ENCODE peak calls at places on chromosome 1, in four cellular contexts. N, S, Q and H are unnamed samples.
A peak's percentile ranks its signal among the peaks of the same experiment; 100 is the strongest.

GRCh38 chr1:82220754-82221153 is 420.0 kb downstream of the ADGRL2 start:
- DNase-seq in N (no peak), S (no peak), Q (no peak), H (no peak)

GRCh38 chr1:87044840-87045239 is 130.4 kb downstream of the HS2ST1 start:
- DNase-seq in N (no peak), S (no peak), Q (no peak), H (no peak)

GRCh38 chr1:87240661-87241285 is 87.9 kb upstream of the LMO4 start:
- DNase-seq in N (no peak), S (no peak), Q (no peak), H (no peak)

GRCh38 chr1:177817969-177818872 is 151.6 kb downstream of the SEC16B start:
- DNase-seq in N (no peak), S (no peak), Q (no peak), H (no peak)

GRCh38 chr1:234659538-234659937 is 49.6 kb upstream of the IRF2BP2 start:
- DNase-seq in N (no peak), S (no peak), Q (no peak), H (peak; percentile 32)

GRCh38 chr1:40664791-40665190 is 691 bp downstream of the RIMS3 start:
- DNase-seq in N (no peak), S (no peak), Q (no peak), H (no peak)

GRCh38 chr1:157269656-157270375 is 131.6 kb upstream of the ETV3 start:
- DNase-seq in N (no peak), S (no peak), Q (no peak), H (no peak)

GRCh38 chr1:58993403-58993802 is 209.6 kb upstream of the JUN start:
- DNase-seq in N (no peak), S (no peak), Q (no peak), H (no peak)

GRCh38 chr1:221779771-221780170 is 37.9 kb upstream of the DUSP10 start:
- DNase-seq in N (no peak), S (no peak), Q (no peak), H (no peak)

GRCh38 chr1:11207898-11208611 is 18.9 kb downstream of the ANGPTL7 start:
- DNase-seq in N (no peak), S (no peak), Q (no peak), H (no peak)

GRCh38 chr1:178645826-178646200 is 79.2 kb upstream of the RALGPS2 start:
- DNase-seq in N (no peak), S (no peak), Q (no peak), H (no peak)

GRCh38 chr1:32753532-32754281 is 51.1 kb upstream of the SYNC start:
- DNase-seq in N (peak; percentile 58), S (peak; percentile 91), Q (peak; percentile 88), H (no peak)

GRCh38 chr1:234185438-234185837 is 187.8 kb upstream of the COA6 start:
- DNase-seq in N (no peak), S (no peak), Q (no peak), H (no peak)

GRCh38 chr1:117534995-117535467 is 70.8 kb upstream of the TENT5C start:
- DNase-seq in N (peak; percentile 40), S (peak; percentile 79), Q (peak; percentile 65), H (peak; percentile 29)

GRCh38 chr1:206693029-206693428 is 8.3 kb downstream of the MAPKAPK2 start:
- DNase-seq in N (no peak), S (no peak), Q (peak; percentile 61), H (no peak)

GRCh38 chr1:154812911-154813816 is 56.9 kb downstream of the KCNN3 start:
- DNase-seq in N (peak; percentile 42), S (peak; percentile 66), Q (no peak), H (no peak)

GRCh38 chr1:85200870-85201339 is at the start of gene SYDE2:
- DNase-seq in N (peak; percentile 82), S (peak; percentile 85), Q (peak; percentile 82), H (no peak)

GRCh38 chr1:172373864-172374263 is 46.6 kb upstream of the C1orf105 start:
- DNase-seq in N (no peak), S (no peak), Q (no peak), H (no peak)

GRCh38 chr1:234710381-234710780 is 100.4 kb upstream of the IRF2BP2 start:
- DNase-seq in N (no peak), S (peak; percentile 22), Q (no peak), H (no peak)

GRCh38 chr1:109873278-109874175 is 37.1 kb upstream of the CSF1 start:
- DNase-seq in N (no peak), S (no peak), Q (no peak), H (no peak)

GRCh38 chr1:39657402-39657801 is 14.5 kb downstream of the NT5C1A start:
- DNase-seq in N (no peak), S (no peak), Q (no peak), H (no peak)

GRCh38 chr1:27789511-27790154 is 16.6 kb downstream of the STX12 start:
- DNase-seq in N (no peak), S (no peak), Q (peak; percentile 59), H (no peak)

GRCh38 chr1:969260-969855 is 3.1 kb downstream of the PLEKHN1 start:
- DNase-seq in N (no peak), S (no peak), Q (no peak), H (no peak)

GRCh38 chr1:10106756-10107479 is 74.2 kb downstream of the UBE4B start:
- DNase-seq in N (no peak), S (no peak), Q (no peak), H (no peak)

GRCh38 chr1:27787895-27788294 is 14.9 kb downstream of the STX12 start:
- DNase-seq in N (no peak), S (no peak), Q (no peak), H (no peak)

GRCh38 chr1:33860671-33861070 is 3.2 kb upstream of the HMGB4 start:
- DNase-seq in N (no peak), S (no peak), Q (no peak), H (no peak)

GRCh38 chr1:204075116-204075636 is 2.3 kb downstream of the SOX13 start:
- DNase-seq in N (no peak), S (no peak), Q (peak; percentile 44), H (no peak)
- TF ChIP-seq CTCF in N (no peak), S (no peak), Q (no peak), H (no peak)

DNA sequence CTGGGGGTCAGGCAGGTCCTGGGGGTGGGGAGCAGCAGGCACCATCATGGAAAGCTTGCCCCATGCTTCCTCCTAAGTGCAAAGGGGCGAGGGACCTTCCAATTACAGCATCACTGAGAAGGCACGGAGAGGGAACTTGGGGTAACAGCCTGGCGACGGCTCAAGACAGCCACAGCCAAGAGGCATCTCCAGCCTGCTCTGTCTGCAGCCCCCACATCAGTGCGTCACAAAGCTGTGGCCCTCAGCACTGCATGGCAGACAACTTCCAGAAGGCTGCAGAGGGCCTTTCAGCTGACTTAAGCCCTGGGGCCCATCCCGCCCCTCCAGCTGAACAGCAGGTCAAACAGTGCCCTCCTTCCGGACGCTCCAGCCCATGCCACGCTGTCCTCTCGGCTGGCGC is 13.2 kb upstream of the GPR153 start:
- DNase-seq in N (no peak), S (no peak), Q (no peak), H (no peak)
- H3K27ac ChIP-seq in N (no peak overlapping the region), S (no peak overlapping the region), Q (no peak overlapping the region), H (peak overlapping the region; percentile 2)

GRCh38 chr1:57192256-57192655 is 226.4 kb upstream of the C8B start:
- DNase-seq in N (no peak), S (no peak), Q (no peak), H (no peak)
- H3K9me3 ChIP-seq in N (no peaks in the 10 kb centered on the region), S (no peaks in the 10 kb centered on the region), Q (no peaks in the 10 kb centered on the region), H (no peaks in the 10 kb centered on the region)

DNA sequence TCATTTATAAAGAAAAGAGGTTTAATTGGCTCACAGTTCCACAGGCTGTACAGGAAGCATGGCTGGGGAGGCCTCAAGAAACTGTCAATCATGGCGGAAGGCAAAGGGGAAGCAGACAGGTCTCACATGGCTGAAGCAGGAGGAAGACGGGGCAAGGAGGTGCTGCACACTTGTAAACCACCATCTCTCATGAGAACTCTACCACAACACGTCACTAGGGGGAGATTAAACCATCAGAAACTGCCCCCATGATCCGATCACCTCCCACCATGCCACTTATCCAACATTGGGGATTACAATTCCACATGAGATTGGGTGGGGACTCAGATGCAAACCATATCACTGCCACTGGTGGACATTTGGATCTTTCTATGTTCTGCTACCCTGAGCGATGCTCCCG is 351.4 kb downstream of the NPHP4 start:
- DNase-seq in N (no peak), S (peak; percentile 43), Q (peak; percentile 7), H (no peak)
- TF ChIP-seq CTCF in N (no peak), S (peak; percentile 63), Q (no peak), H (no peak)